ENCODE peak calls at places on chromosomes 12 and 14, in four cellular contexts. E is lung, L is left lung, G is SK-N-SH. O is an unnamed sample. For H3K4me1, the result is how much of the 10 kb centered on the place peaks cover.

GRCh38 chr12:122235741-122236140 is 9.9 kb upstream of the DIABLO start:
- DNase-seq in E (no peak), L (no peak), G (no peak), O (no peak)

GRCh38 chr12:48717252-48717695 is 767 bp upstream of the CCNT1 start:
- DNase-seq in E (no peak), L (no peak), G (no peak), O (no peak)

GRCh38 chr12:96132819-96133218 is 61.4 kb upstream of the ELK3 start:
- DNase-seq in E (no peak), L (no peak), G (no peak), O (peak)

GRCh38 chr12:122080149-122081107 is 1.9 kb downstream of the MLXIP start:
- DNase-seq in E (peak), L (peak), G (peak), O (peak)

GRCh38 chr14:29028973-29029582 is 262.5 kb downstream of the FOXG1 start:
- DNase-seq in E (no peak), L (no peak), G (no peak), O (no peak)

GRCh38 chr14:92651106-92651792 is 97.2 kb downstream of the LGMN start:
- DNase-seq in E (peak), L (peak), G (no peak), O (no peak)

GRCh38 chr14:89702151-89702936 is 252.2 kb downstream of the EFCAB11 start:
- DNase-seq in E (no peak), L (no peak), G (no peak), O (no peak)

GRCh38 chr12:120720234-120720968 is 5.2 kb upstream of the ACADS start:
- DNase-seq in E (no peak), L (no peak), G (no peak), O (peak)

GRCh38 chr12:58882796-58883195 is 37.5 kb downstream of the LRIG3 start:
- DNase-seq in E (no peak), L (no peak), G (no peak), O (no peak)

GRCh38 chr12:31220633-31221565 is 105.1 kb downstream of the SINHCAF start:
- DNase-seq in E (no peak), L (no peak), G (no peak), O (no peak)

GRCh38 chr14:104424406-104425072 is 155.0 kb upstream of the C14orf180 start:
- DNase-seq in E (no peak), L (no peak), G (peak), O (peak)

GRCh38 chr14:45089813-45090212 is 5.9 kb downstream of the PRPF39 start:
- DNase-seq in E (no peak), L (no peak), G (no peak), O (no peak)

GRCh38 chr12:98709022-98709421 is 63.9 kb downstream of the APAF1 start:
- DNase-seq in E (no peak), L (no peak), G (no peak), O (no peak)

GRCh38 chr12:40684986-40685385 is 7.3 kb upstream of the CNTN1 start:
- DNase-seq in E (no peak), L (no peak), G (no peak), O (no peak)

GRCh38 chr12:62438098-62438692 is 28.4 kb upstream of the MON2 start:
- DNase-seq in E (peak), L (no peak), G (peak), O (peak)

GRCh38 chr12:9701380-9702154 is 31.3 kb downstream of the CLECL1 start:
- DNase-seq in E (no peak), L (no peak), G (no peak), O (no peak)

GRCh38 chr14:86858591-86858990 is 1134.4 kb downstream of the GALC start:
- DNase-seq in E (no peak), L (no peak), G (no peak), O (no peak)

DNA sequence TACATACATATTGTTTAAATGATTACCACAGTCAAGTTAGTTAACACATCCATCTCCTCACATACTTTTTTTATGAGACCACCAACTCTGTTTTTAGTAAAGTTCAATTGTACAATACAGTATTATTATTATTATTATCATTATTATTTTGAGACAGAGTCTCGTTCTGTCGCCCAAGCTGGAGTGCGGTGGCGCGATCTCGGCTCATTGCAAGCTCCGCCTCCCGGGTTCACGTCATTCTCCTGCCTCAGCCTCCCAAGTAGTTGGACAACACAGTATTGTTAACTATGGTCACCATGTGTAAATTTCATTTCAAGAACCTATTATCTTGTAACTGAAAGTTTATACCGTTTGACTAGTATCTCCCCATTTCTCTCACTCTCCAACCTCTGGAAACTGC is 942.0 kb upstream of the FBXO33 start:
- DNase-seq in E (no peak), L (no peak), G (no peak), O (no peak)
- H3K4me3 ChIP-seq in E (no peak), L (no peak), G (no peak), O (no peak)

DNA sequence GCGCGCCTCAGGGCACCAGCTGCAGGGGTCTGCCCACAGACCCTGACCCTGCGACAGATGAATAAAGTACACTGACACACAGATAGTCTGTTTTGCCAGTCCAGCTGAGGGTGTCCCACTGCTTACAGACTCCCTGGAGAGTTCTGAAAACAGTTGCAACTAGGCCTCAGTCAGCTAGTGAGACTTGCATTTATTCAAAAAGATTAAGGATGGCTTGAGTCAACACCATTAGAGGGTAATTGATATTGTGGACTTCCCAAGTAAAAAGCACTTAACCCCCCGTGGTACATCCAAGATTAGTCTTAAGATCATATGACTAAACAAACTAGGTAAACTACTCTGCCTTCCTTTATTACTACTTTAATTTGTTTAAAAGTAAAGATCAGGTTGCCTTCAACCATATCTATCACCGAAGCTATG is 11.1 kb upstream of the PSEN1 start:
- DNase-seq in E (no peak), L (no peak), G (no peak), O (no peak)
- H3K4me1 ChIP-seq in E (under half), L (under half), G (under half), O (under half)

GRCh38 chr12:107914460-107914977 is 140.0 kb downstream of the ASCL4 start:
- DNase-seq in E (no peak), L (no peak), G (no peak), O (no peak)

GRCh38 chr12:107917912-107918800 is 143.7 kb downstream of the ASCL4 start:
- DNase-seq in E (no peak), L (no peak), G (peak), O (peak)

GRCh38 chr12:107906719-107907118 is 132.2 kb downstream of the ASCL4 start:
- DNase-seq in E (no peak), L (no peak), G (no peak), O (no peak)

DNA sequence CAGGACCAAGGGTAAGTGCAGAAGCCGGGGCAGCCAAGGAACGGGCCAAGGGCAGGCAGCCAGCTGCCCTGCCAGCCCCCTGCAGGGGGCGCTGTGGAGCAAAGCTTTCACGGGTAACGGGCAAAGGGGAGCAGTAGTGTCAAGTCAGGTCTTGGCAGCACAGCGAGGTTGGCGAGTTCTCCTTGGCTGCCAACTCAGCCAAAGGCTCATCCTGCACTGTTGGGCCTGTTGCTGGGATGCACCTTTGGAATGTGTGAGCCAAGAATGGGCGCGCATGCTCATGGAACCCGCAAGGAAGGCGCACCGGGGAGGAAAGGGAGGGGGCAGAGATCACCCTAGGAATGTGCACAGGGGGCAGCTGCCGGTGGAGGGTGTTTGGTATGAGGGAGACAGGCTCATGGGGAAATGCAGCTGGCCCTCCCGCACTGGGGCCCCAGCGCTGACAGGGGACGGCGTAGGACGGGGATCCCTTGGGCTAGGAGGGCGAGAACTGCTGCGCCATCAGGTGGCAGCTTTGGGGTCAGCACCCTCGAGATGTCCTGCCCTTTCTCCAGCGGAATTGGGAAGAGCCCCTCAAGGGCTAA is 138.0 kb downstream of the ASCL4 start:
- DNase-seq in E (no peak), L (peak), G (peak), O (peak)
- TF ChIP-seq CTCF in E (no peak), L (peak), G (peak), O (peak)

DNA sequence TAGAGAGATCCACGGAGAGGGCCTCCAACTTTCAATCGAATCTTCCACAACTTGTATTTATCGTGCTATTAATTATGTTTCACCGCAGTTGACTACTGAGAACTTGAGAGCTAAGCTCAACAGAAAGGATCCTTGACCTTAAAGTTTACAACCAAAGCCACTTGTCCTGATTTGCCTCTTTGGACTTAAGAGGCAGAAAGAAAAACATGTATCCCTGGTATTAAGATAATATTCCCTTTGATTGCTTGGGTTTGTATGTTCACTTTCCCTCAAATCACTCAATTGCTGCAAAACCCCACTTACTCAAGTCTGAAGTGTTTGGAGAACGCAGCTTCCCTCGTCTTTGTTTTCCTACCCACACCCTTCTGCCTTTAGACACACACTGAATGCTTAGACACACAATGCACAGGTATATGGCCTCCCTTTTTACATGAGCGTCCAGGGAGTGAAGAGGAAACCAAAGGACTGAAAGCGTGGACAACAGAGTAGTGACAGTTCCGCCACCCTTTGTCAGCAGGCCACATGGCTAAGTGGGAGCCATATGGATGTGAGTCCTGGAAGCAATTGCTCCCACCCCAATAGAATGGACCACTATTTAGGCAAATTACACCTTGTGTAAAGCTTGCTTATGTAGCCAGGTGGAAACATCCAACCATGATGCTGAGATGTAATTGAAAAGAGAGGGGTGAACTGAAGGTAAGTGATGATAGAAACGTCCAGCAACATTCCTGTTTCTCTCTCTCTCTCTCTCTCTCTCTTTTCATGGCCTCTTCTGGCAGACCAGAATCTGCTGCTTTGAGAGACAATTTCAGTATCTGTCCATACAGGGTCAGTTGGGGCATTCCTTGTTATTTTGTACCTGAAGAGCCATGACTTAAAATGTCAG is 1.4 kb upstream of the PKP2 start:
- DNase-seq in E (no peak), L (no peak), G (no peak), O (no peak)
- H3K4me3 ChIP-seq in E (no peak), L (no peak), G (no peak), O (no peak)

GRCh38 chr14:96584907-96585671 is 82.9 kb downstream of the PAPOLA start:
- DNase-seq in E (no peak), L (no peak), G (peak), O (no peak)

GRCh38 chr14:96582995-96583394 is 80.8 kb downstream of the PAPOLA start:
- DNase-seq in E (no peak), L (no peak), G (peak), O (no peak)

GRCh38 chr14:96582641-96582980 is 80.4 kb downstream of the PAPOLA start:
- DNase-seq in E (no peak), L (no peak), G (peak), O (no peak)

GRCh38 chr14:96584199-96584906 is 82.2 kb downstream of the PAPOLA start:
- DNase-seq in E (peak), L (no peak), G (peak), O (peak)

DNA sequence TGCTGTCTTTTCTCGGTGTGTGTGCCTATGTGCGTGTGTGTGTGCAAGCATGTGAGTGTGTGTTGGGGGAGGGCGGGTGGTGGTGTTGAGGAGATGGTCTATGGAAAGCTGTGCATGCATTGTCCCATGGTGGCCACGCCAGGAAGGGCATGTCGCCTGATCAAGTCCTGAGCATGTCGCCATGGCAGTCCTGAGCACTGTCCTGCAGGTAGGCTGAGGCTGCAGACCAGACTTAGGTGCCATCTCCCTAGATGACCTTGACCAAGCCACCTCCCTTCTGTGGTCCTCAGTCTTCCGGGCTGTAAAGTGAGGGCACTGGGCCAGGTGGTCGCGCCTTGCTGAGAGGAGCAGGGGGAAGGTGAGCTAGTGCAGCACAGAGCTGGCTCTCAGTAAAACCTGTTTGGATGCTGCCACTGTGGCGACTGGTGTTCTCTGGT is 81.4 kb downstream of the PAPOLA start:
- DNase-seq in E (peak), L (no peak), G (no peak), O (no peak)
- H3K4me1 ChIP-seq in E (under half), L (under half), G (under half), O (under half)

GRCh38 chr14:106837870-106838269 is 1311.5 kb downstream of the TMEM121 start:
- DNase-seq in E (no peak), L (no peak), G (no peak), O (no peak)

GRCh38 chr14:106838991-106839769 is 1312.8 kb downstream of the TMEM121 start:
- DNase-seq in E (no peak), L (no peak), G (no peak), O (no peak)

GRCh38 chr14:106841701-106842100 is 1315.3 kb downstream of the TMEM121 start:
- DNase-seq in E (peak), L (no peak), G (no peak), O (no peak)

GRCh38 chr14:106842687-106843086 is 1316.3 kb downstream of the TMEM121 start:
- DNase-seq in E (no peak), L (no peak), G (peak), O (peak)

GRCh38 chr14:106840258-106840657 is 1313.9 kb downstream of the TMEM121 start:
- DNase-seq in E (no peak), L (no peak), G (no peak), O (no peak)
- TF ChIP-seq CTCF in E (no peak), L (no peak), G (no peak), O (no peak)

GRCh38 chr12:57838594-57839302 is 7.8 kb downstream of the CTDSP2 start:
- DNase-seq in E (no peak), L (no peak), G (no peak), O (no peak)
- H3K4me3 ChIP-seq in E (no peak), L (no peak), G (peak), O (no peak)